ENCODE peak calls at places on chromosomes 1 and 21, in four cellular contexts. I, K, C and O are unnamed samples.

GRCh38 chr1:19064906-19065450 is 108.5 kb upstream of the IFFO2 start:
- DNase-seq in I (no peak), K (no peak), C (no peak), O (no peak)

GRCh38 chr21:38945536-38946245 is 140.0 kb downstream of the ETS2 start:
- DNase-seq in I (peak), K (no peak), C (peak), O (no peak)

GRCh38 chr1:63730211-63730610 is 43.6 kb upstream of the ROR1 start:
- DNase-seq in I (no peak), K (peak), C (no peak), O (no peak)

GRCh38 chr21:43201491-43201890 is 32.7 kb downstream of the CRYAA start:
- DNase-seq in I (no peak), K (no peak), C (no peak), O (no peak)

GRCh38 chr1:68174173-68175113 is 57.9 kb downstream of the WLS start:
- DNase-seq in I (peak), K (peak), C (peak), O (peak)

GRCh38 chr1:98306517-98307089 is 354.9 kb upstream of the SNX7 start:
- DNase-seq in I (no peak), K (no peak), C (no peak), O (no peak)

GRCh38 chr1:39107891-39108290 is 81.7 kb downstream of the NDUFS5 start:
- DNase-seq in I (no peak), K (no peak), C (no peak), O (no peak)

GRCh38 chr1:104136621-104137020 is 386.9 kb downstream of the AMY1C start:
- DNase-seq in I (no peak), K (no peak), C (no peak), O (no peak)

GRCh38 chr1:78649628-78650027 is at the start of gene IFI44:
- DNase-seq in I (peak), K (peak), C (peak), O (peak)

GRCh38 chr1:12065872-12066271 is 2.8 kb downstream of the TNFRSF8 start:
- DNase-seq in I (no peak), K (no peak), C (no peak), O (no peak)

GRCh38 chr1:64942118-64942517 is 24.2 kb downstream of the JAK1 start:
- DNase-seq in I (no peak), K (no peak), C (no peak), O (no peak)

GRCh38 chr1:80066060-80066459 is 1059.5 kb upstream of the ADGRL4 start:
- DNase-seq in I (peak), K (no peak), C (no peak), O (no peak)

GRCh38 chr1:41739061-41739955 is 179.4 kb downstream of the HIVEP3 start:
- DNase-seq in I (no peak), K (no peak), C (peak), O (no peak)

GRCh38 chr1:210400043-210400840 is 71.5 kb downstream of the HHAT start:
- DNase-seq in I (peak), K (peak), C (peak), O (peak)

GRCh38 chr1:94884101-94884875 is 42.6 kb downstream of the CNN3 start:
- DNase-seq in I (peak), K (peak), C (peak), O (no peak)

DNA sequence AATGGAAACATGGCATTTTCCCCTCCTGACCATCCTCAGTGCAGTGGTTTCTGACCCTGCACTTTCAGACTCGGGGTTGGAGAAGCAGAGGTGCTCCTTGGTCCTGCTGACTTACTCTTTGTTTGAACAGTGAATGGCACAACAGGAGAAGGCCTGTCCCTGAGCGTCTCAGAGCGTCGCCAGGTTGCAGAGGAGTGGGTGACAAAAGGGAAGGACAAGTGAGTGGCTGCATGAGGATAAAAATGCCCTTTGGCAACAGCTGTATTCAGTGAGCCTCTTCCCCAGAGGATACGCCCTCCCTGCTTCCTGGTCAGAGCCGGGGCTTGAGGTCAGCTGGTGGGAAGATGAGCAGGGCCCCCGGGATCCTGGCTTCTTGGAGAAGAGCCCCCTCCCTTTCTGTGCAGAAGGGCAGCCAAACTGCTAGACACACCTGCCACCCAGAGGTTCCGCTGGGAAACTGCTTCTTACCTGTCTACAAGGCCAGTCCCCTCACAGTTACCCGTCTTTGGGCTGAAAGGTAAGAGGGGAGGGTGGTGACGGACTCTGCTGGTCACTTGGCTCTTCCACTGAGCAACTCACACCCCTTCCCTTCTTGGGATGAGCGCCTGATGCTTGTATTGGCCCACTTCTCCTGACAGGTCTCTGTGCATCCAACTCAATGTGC is 16.6 kb downstream of the NPL start:
- DNase-seq in I (no peak), K (no peak), C (no peak), O (no peak)
- TF ChIP-seq CTCF in I (no peak), K (no peak), C (no peak), O (no peak)

GRCh38 chr1:30905898-30906620 is 2.5 kb downstream of the SDC3 start:
- DNase-seq in I (no peak), K (no peak), C (no peak), O (no peak)

GRCh38 chr1:30905403-30905802 is 3.2 kb downstream of the SDC3 start:
- DNase-seq in I (no peak), K (no peak), C (no peak), O (no peak)

GRCh38 chr1:30907641-30908445 is 715 bp downstream of the SDC3 start:
- DNase-seq in I (no peak), K (no peak), C (no peak), O (no peak)

GRCh38 chr1:30907390-30907640 is 1.2 kb downstream of the SDC3 start:
- DNase-seq in I (no peak), K (no peak), C (no peak), O (no peak)

GRCh38 chr1:30906631-30907389 is 1.7 kb downstream of the SDC3 start:
- DNase-seq in I (no peak), K (no peak), C (no peak), O (no peak)
- H3K27ac ChIP-seq in I (no peak), K (no peak), C (no peak), O (peak)

GRCh38 chr1:234125283-234125682 is 220.8 kb downstream of the SLC35F3 start:
- DNase-seq in I (peak), K (peak), C (peak), O (no peak)
- TF ChIP-seq CTCF in I (no peak), K (peak), C (peak), O (no peak)

DNA sequence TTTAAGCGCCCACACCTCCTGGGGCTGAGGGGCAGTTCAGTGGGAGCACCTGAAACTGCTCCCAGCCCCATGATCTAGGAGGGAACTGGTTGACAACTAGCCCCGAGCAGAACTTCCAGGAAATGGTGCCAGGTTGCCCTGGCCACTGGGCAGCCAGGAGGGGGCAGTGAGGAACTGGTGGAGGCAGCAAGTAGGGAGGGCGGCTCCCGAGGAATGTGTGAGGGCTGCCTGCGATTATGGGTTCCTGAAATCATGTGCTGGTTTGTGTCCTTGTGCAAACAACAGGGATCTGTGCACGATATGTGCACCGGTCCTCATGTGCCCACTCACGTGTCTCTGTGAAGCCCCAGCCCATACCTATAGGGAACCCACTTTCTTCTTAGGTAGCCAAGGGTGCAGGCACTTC is 9.9 kb downstream of the GPR3 start:
- DNase-seq in I (peak), K (peak), C (peak), O (no peak)
- H3K27ac ChIP-seq in I (no peak), K (no peak), C (no peak), O (peak)

DNA sequence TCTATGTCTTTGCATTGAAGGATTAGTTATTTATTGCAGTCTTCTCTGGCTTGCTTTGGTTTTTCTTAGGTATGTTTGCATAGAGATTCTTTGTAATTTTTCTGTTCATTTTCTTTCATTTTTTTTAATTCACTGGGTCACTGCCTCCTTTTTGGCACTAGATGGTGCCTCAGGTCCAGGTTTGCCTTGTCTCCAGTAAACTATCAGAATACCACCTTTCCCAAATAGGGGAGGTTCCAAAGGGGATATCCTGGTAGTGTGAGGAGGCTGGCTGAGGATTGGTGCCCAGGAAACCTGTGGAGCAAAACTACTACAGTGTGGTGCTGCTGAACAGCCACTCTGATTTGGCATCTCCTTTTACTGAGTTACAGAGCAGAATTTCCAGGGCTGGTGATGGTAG is 257.1 kb downstream of the KCTD3 start:
- DNase-seq in I (peak), K (no peak), C (peak), O (no peak)
- TF ChIP-seq CTCF in I (peak), K (peak), C (peak), O (no peak)

GRCh38 chr1:154866257-154866994 is 3.7 kb downstream of the KCNN3 start:
- DNase-seq in I (peak), K (no peak), C (peak), O (no peak)

GRCh38 chr1:154866995-154867795 is 2.9 kb downstream of the KCNN3 start:
- DNase-seq in I (peak), K (peak), C (peak), O (peak)

GRCh38 chr1:154869351-154870116 is 547 bp downstream of the KCNN3 start:
- DNase-seq in I (peak), K (no peak), C (peak), O (no peak)

GRCh38 chr1:154870117-154870571 is at the start of gene KCNN3:
- DNase-seq in I (peak), K (peak), C (peak), O (peak)

DNA sequence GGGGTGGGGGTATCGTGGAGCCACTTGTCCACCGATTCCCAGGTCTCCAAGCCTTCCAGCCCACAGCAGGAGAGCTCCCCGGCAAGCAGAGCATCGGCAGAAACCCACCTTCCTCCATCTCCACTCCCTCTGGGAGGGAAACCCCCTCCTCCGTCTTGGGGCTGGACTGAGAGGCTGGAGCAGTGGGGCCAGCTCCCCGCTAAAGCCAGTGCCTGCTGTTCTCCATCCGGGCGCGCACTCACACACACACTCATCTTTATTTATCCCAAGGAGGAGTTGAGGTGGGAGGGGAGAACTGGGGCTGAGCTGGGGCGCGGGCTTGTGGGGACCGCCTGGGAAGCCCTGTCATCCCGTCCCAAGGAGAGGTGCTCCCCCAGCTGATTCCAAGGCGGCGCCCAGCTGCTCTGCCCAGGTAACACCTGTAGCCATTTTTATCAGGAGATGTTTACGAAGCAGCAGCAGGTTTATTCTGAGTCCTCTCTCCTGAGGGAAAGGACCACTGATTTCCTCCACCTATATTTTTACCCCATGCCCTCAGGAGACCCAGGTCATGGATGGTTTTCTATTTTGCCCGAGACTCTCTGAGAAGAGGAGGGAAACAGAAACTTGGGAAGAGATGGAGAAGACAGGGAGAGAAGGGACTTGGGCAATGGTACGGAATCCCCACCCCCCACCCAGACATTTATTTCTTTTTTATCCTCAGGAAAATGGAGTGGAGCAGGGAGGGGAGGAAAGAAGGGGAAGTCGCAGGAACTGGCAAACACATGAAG is 2.1 kb downstream of the KCNN3 start:
- DNase-seq in I (no peak), K (no peak), C (no peak), O (no peak)
- H3K27ac ChIP-seq in I (no peak), K (no peak), C (no peak), O (no peak)

GRCh38 chr1:244854865-244855578 is 9.3 kb downstream of the HNRNPU start:
- DNase-seq in I (no peak), K (no peak), C (no peak), O (no peak)
- TF ChIP-seq CTCF in I (no peak), K (no peak), C (no peak), O (no peak)

DNA sequence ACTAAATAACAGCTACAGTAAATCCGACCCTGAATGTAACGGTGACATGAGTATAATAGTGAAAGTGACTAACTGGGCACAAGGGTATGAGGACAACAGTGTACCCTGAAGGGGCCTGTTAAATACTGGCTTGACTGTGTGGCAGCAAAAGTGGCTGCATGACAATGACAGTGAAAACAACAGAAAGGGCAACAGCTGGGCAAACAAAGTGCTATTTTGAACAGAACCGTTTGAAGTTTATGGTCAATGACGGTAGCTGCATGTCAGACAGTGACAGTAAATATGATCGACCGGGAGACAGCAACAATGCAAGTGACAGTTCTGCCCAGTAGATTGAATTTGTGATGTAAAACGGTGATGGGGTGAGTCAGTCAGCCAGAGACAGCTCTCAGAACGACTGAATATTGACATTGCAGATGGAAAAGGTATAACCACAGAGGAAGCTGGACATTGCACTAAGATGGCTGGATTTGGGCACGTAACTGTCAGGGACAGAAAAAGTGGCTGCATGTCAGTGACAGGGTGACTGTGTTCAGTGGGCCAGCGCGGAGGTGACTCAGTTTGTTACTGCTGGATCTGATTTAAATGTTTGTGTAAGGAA is 1.1 kb upstream of the ZBTB40 start:
- DNase-seq in I (no peak), K (no peak), C (no peak), O (no peak)
- H3K27ac ChIP-seq in I (no peak), K (no peak), C (no peak), O (peak)

DNA sequence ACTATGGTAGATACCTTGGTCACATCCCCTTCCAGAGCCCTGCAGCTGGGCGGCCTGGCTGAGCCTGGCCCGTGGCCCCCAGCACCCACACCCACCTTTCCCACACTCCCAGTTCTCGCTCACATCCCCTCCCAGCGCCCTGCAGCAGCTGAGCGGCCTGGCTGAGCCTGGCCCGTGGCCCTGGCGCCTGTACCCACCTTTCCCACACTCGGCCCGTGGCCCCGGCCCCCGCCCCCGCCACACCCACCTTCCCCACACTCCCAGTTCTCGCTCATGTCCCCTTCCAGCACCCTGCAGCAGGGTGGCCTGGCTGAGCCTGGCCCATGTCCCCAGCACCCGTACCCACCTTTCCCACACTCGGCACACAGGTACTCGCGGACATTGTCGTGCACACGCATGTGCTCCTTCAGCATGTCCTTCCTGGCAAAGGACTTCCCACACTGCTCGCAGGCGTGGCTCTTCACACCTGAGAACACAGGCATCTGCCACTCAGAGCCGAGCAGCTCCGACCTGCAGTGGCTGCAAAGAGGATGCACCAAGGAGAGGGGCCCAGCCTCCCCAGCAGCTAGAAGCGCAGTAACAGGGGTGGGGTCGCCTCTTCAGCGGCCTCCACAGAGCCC is 52.5 kb upstream of the RIPK4 start:
- DNase-seq in I (no peak), K (no peak), C (no peak), O (no peak)
- TF ChIP-seq CTCF in I (no peak), K (no peak), C (no peak), O (no peak)